ENCODE peak calls at places on chromosome 6, in nine cellular contexts. S is activated CD8-positive, alpha-beta memory T cell treated with anti-CD3 and anti-CD28 coated beads, Interleukin-2, amount 50 U/mL, for 4 hours; P is AG08396; N is head of caudate nucleus; X is NCI-H524; W is omental fat pad; V is NCI-H1092; O is HuH-7.5; H is HAP-1. G is an unnamed sample.

GRCh38 chr6:15400572-15401004 is 154.7 kb downstream of the JARID2 start:
- DNase-seq in S (no peak), P (no peak), N (peak), X (peak), W (no peak), V (no peak), O (peak), H (peak), G (peak)

GRCh38 chr6:56663344-56663743 is 20.7 kb upstream of the DST start:
- DNase-seq in S (no peak), P (no peak), N (no peak), X (no peak), W (no peak), V (no peak), O (no peak), H (no peak), G (no peak)

GRCh38 chr6:90739339-90739738 is 152.5 kb upstream of the MAP3K7 start:
- DNase-seq in S (no peak), P (no peak), N (no peak), X (no peak), W (no peak), V (no peak), O (no peak), H (no peak), G (no peak)

GRCh38 chr6:43016935-43017334 is 2.9 kb downstream of the KLHDC3 start:
- DNase-seq in S (no peak), P (no peak), N (no peak), X (no peak), W (no peak), V (no peak), O (no peak), H (no peak), G (no peak)

GRCh38 chr6:128882560-128882959 is 378 bp upstream of the LAMA2 start:
- DNase-seq in S (no peak), P (peak), N (no peak), X (peak), W (no peak), V (no peak), O (no peak), H (no peak), G (peak)

GRCh38 chr6:25366785-25367657 is 87.8 kb downstream of the CARMIL1 start:
- DNase-seq in S (peak), P (no peak), N (no peak), X (no peak), W (no peak), V (no peak), O (no peak), H (no peak), G (no peak)

GRCh38 chr6:35663447-35664235 is 25.1 kb downstream of the FKBP5 start:
- DNase-seq in S (no peak), P (peak), N (no peak), X (no peak), W (no peak), V (no peak), O (no peak), H (no peak), G (peak)

GRCh38 chr6:107877968-107878367 is 53.9 kb upstream of the SCML4 start:
- DNase-seq in S (no peak), P (no peak), N (no peak), X (no peak), W (no peak), V (no peak), O (no peak), H (no peak), G (no peak)

GRCh38 chr6:48933136-48933535 is 529.9 kb downstream of the MMUT start:
- DNase-seq in S (no peak), P (no peak), N (no peak), X (no peak), W (no peak), V (no peak), O (no peak), H (no peak), G (no peak)

GRCh38 chr6:144332177-144332576 is 47.0 kb downstream of the UTRN start:
- DNase-seq in S (no peak), P (no peak), N (no peak), X (no peak), W (no peak), V (no peak), O (no peak), H (no peak), G (no peak)

GRCh38 chr6:154448448-154449096 is 61.9 kb downstream of the CNKSR3 start:
- DNase-seq in S (no peak), P (peak), N (no peak), X (peak), W (no peak), V (peak), O (peak), H (peak), G (peak)

GRCh38 chr6:52808660-52809059 is 5.0 kb upstream of the GSTA1 start:
- DNase-seq in S (no peak), P (no peak), N (no peak), X (no peak), W (no peak), V (no peak), O (no peak), H (no peak), G (no peak)

GRCh38 chr6:13229205-13230085 is 98.9 kb downstream of the TBC1D7 start:
- DNase-seq in S (peak), P (no peak), N (no peak), X (no peak), W (no peak), V (no peak), O (no peak), H (no peak), G (no peak)

GRCh38 chr6:31900917-31901414 is 920 bp downstream of the ZBTB12 start:
- DNase-seq in S (peak), P (no peak), N (peak), X (no peak), W (no peak), V (no peak), O (no peak), H (no peak), G (no peak)

GRCh38 chr6:48117246-48117645 is 6.2 kb upstream of the PTCHD4 start:
- DNase-seq in S (no peak), P (no peak), N (no peak), X (no peak), W (no peak), V (no peak), O (no peak), H (no peak), G (no peak)

GRCh38 chr6:21922086-21922485 is 328.5 kb downstream of the SOX4 start:
- DNase-seq in S (no peak), P (peak), N (no peak), X (no peak), W (no peak), V (no peak), O (no peak), H (peak), G (peak)

GRCh38 chr6:108874470-108875160 is 26.4 kb downstream of the ARMC2 start:
- DNase-seq in S (peak), P (no peak), N (no peak), X (no peak), W (no peak), V (no peak), O (no peak), H (no peak), G (peak)

GRCh38 chr6:94454231-94454630 is 1034.9 kb upstream of the EPHA7 start:
- DNase-seq in S (no peak), P (no peak), N (no peak), X (no peak), W (no peak), V (no peak), O (no peak), H (no peak), G (no peak)

GRCh38 chr6:71310261-71310660 is 21.6 kb downstream of the OGFRL1 start:
- DNase-seq in S (no peak), P (no peak), N (no peak), X (peak), W (no peak), V (no peak), O (no peak), H (no peak), G (no peak)

GRCh38 chr6:53055873-53056272 is 9.3 kb upstream of the FBXO9 start:
- DNase-seq in S (no peak), P (no peak), N (no peak), X (no peak), W (no peak), V (no peak), O (no peak), H (no peak), G (no peak)

GRCh38 chr6:57072108-57072507 is 17.9 kb upstream of the ZNF451 start:
- DNase-seq in S (no peak), P (no peak), N (no peak), X (no peak), W (no peak), V (no peak), O (no peak), H (no peak), G (no peak)

GRCh38 chr6:75431379-75431778 is 62.2 kb downstream of the FILIP1 start:
- DNase-seq in S (no peak), P (no peak), N (no peak), X (peak), W (no peak), V (peak), O (no peak), H (no peak), G (no peak)

GRCh38 chr6:158021814-158022748 is 40.4 kb downstream of the SYNJ2 start:
- DNase-seq in S (no peak), P (no peak), N (no peak), X (no peak), W (no peak), V (no peak), O (no peak), H (no peak), G (no peak)

GRCh38 chr6:41783106-41783780 is 2.7 kb downstream of the PRICKLE4 start:
- DNase-seq in S (no peak), P (no peak), N (no peak), X (no peak), W (no peak), V (no peak), O (no peak), H (no peak), G (no peak)

G was measured in GM03348.